ENCODE peak calls at places on chromosomes 3 and 15, in seven cellular contexts. One of them, this sample, is unnamed.

GRCh38 chr15:100464895-100465294 is 63.9 kb downstream of the CERS3 start:
- DNase-seq in heart left ventricle: no peak
- DNase-seq in fibroblast of lung: no peak
- DNase-seq in heart right ventricle: no peak
- DNase-seq in CD4-positive, alpha-beta T cell: no peak
- DNase-seq in tibial nerve: no peak
- DNase-seq in CD8-positive, alpha-beta T cell: no peak
- DNase-seq in this sample: no peak

GRCh38 chr3:60610441-60611112 is 640.7 kb downstream of the FHIT start:
- DNase-seq in heart left ventricle: peak
- DNase-seq in fibroblast of lung: peak
- DNase-seq in heart right ventricle: peak
- DNase-seq in CD4-positive, alpha-beta T cell: no peak
- DNase-seq in tibial nerve: peak
- DNase-seq in CD8-positive, alpha-beta T cell: no peak
- DNase-seq in this sample: no peak

GRCh38 chr3:98811048-98811447 is 47.9 kb downstream of the ST3GAL6 start:
- DNase-seq in heart left ventricle: no peak
- DNase-seq in fibroblast of lung: no peak
- DNase-seq in heart right ventricle: no peak
- DNase-seq in CD4-positive, alpha-beta T cell: no peak
- DNase-seq in tibial nerve: no peak
- DNase-seq in CD8-positive, alpha-beta T cell: no peak
- DNase-seq in this sample: no peak

GRCh38 chr3:71054312-71054711 is 529.2 kb downstream of the FOXP1 start:
- DNase-seq in heart left ventricle: no peak
- DNase-seq in fibroblast of lung: no peak
- DNase-seq in heart right ventricle: no peak
- DNase-seq in CD4-positive, alpha-beta T cell: no peak
- DNase-seq in tibial nerve: no peak
- DNase-seq in CD8-positive, alpha-beta T cell: no peak
- DNase-seq in this sample: no peak

GRCh38 chr3:156867174-156867573 is 41.0 kb downstream of the LEKR1 start:
- DNase-seq in heart left ventricle: no peak
- DNase-seq in fibroblast of lung: no peak
- DNase-seq in heart right ventricle: no peak
- DNase-seq in CD4-positive, alpha-beta T cell: no peak
- DNase-seq in tibial nerve: no peak
- DNase-seq in CD8-positive, alpha-beta T cell: no peak
- DNase-seq in this sample: no peak

GRCh38 chr3:185280572-185281365 is 26.9 kb upstream of the EHHADH start:
- DNase-seq in heart left ventricle: no peak
- DNase-seq in fibroblast of lung: peak
- DNase-seq in heart right ventricle: no peak
- DNase-seq in CD4-positive, alpha-beta T cell: no peak
- DNase-seq in tibial nerve: no peak
- DNase-seq in CD8-positive, alpha-beta T cell: no peak
- DNase-seq in this sample: no peak

GRCh38 chr3:18351069-18351628 is 74.0 kb downstream of the SATB1 start:
- DNase-seq in heart left ventricle: no peak
- DNase-seq in fibroblast of lung: no peak
- DNase-seq in heart right ventricle: no peak
- DNase-seq in CD4-positive, alpha-beta T cell: no peak
- DNase-seq in tibial nerve: no peak
- DNase-seq in CD8-positive, alpha-beta T cell: no peak
- DNase-seq in this sample: no peak

GRCh38 chr15:39285066-39285465 is 295.8 kb upstream of the THBS1 start:
- DNase-seq in heart left ventricle: no peak
- DNase-seq in fibroblast of lung: no peak
- DNase-seq in heart right ventricle: no peak
- DNase-seq in CD4-positive, alpha-beta T cell: no peak
- DNase-seq in tibial nerve: no peak
- DNase-seq in CD8-positive, alpha-beta T cell: no peak
- DNase-seq in this sample: no peak

GRCh38 chr3:14177580-14178246 is 688 bp downstream of the XPC start:
- DNase-seq in heart left ventricle: no peak
- DNase-seq in fibroblast of lung: no peak
- DNase-seq in heart right ventricle: no peak
- DNase-seq in CD4-positive, alpha-beta T cell: no peak
- DNase-seq in tibial nerve: no peak
- DNase-seq in CD8-positive, alpha-beta T cell: no peak
- DNase-seq in this sample: no peak

GRCh38 chr3:192901435-192901834 is 16.2 kb downstream of the MB21D2 start:
- DNase-seq in heart left ventricle: no peak
- DNase-seq in fibroblast of lung: peak
- DNase-seq in heart right ventricle: no peak
- DNase-seq in CD4-positive, alpha-beta T cell: no peak
- DNase-seq in tibial nerve: no peak
- DNase-seq in CD8-positive, alpha-beta T cell: no peak
- DNase-seq in this sample: no peak

GRCh38 chr3:96863129-96863740 is 48.8 kb downstream of the EPHA6 start:
- DNase-seq in heart left ventricle: no peak
- DNase-seq in fibroblast of lung: peak
- DNase-seq in heart right ventricle: no peak
- DNase-seq in CD4-positive, alpha-beta T cell: no peak
- DNase-seq in tibial nerve: no peak
- DNase-seq in CD8-positive, alpha-beta T cell: no peak
- DNase-seq in this sample: no peak

GRCh38 chr3:62688812-62689211 is 186.4 kb downstream of the CADPS start:
- DNase-seq in heart left ventricle: no peak
- DNase-seq in fibroblast of lung: no peak
- DNase-seq in heart right ventricle: no peak
- DNase-seq in CD4-positive, alpha-beta T cell: no peak
- DNase-seq in tibial nerve: no peak
- DNase-seq in CD8-positive, alpha-beta T cell: no peak
- DNase-seq in this sample: no peak

GRCh38 chr3:134317106-134317947 is 56.9 kb downstream of the AMOTL2 start:
- DNase-seq in heart left ventricle: no peak
- DNase-seq in fibroblast of lung: no peak
- DNase-seq in heart right ventricle: no peak
- DNase-seq in CD4-positive, alpha-beta T cell: no peak
- DNase-seq in tibial nerve: no peak
- DNase-seq in CD8-positive, alpha-beta T cell: no peak
- DNase-seq in this sample: no peak

GRCh38 chr3:51799879-51800757 is 21.1 kb upstream of the IQCF6 start:
- DNase-seq in heart left ventricle: no peak
- DNase-seq in fibroblast of lung: peak
- DNase-seq in heart right ventricle: peak
- DNase-seq in CD4-positive, alpha-beta T cell: no peak
- DNase-seq in tibial nerve: no peak
- DNase-seq in CD8-positive, alpha-beta T cell: no peak
- DNase-seq in this sample: no peak

GRCh38 chr3:36969540-36970432 is 23.1 kb downstream of the EPM2AIP1 start:
- DNase-seq in heart left ventricle: peak
- DNase-seq in fibroblast of lung: peak
- DNase-seq in heart right ventricle: peak
- DNase-seq in CD4-positive, alpha-beta T cell: peak
- DNase-seq in tibial nerve: no peak
- DNase-seq in CD8-positive, alpha-beta T cell: peak
- DNase-seq in this sample: peak

GRCh38 chr3:58143417-58144055 is 67.2 kb downstream of the DNASE1L3 start:
- DNase-seq in heart left ventricle: no peak
- DNase-seq in fibroblast of lung: no peak
- DNase-seq in heart right ventricle: no peak
- DNase-seq in CD4-positive, alpha-beta T cell: no peak
- DNase-seq in tibial nerve: no peak
- DNase-seq in CD8-positive, alpha-beta T cell: no peak
- DNase-seq in this sample: no peak

GRCh38 chr15:67197364-67197695 is 57.1 kb downstream of the AAGAB start:
- DNase-seq in heart left ventricle: no peak
- DNase-seq in fibroblast of lung: no peak
- DNase-seq in heart right ventricle: no peak
- DNase-seq in CD4-positive, alpha-beta T cell: no peak
- DNase-seq in tibial nerve: no peak
- DNase-seq in CD8-positive, alpha-beta T cell: no peak
- DNase-seq in this sample: no peak
- H3K27ac ChIP-seq in heart left ventricle: no peak
- H3K27ac ChIP-seq in fibroblast of lung: peak
- H3K27ac ChIP-seq in heart right ventricle: no peak
- H3K27ac ChIP-seq in CD4-positive, alpha-beta T cell: no peak
- H3K27ac ChIP-seq in tibial nerve: peak
- H3K27ac ChIP-seq in CD8-positive, alpha-beta T cell: no peak
- H3K27ac ChIP-seq in this sample: no peak

GRCh38 chr15:93520206-93520605 is 431.2 kb upstream of the RGMA start:
- DNase-seq in heart left ventricle: no peak
- DNase-seq in fibroblast of lung: no peak
- DNase-seq in heart right ventricle: no peak
- DNase-seq in CD4-positive, alpha-beta T cell: no peak
- DNase-seq in tibial nerve: no peak
- DNase-seq in CD8-positive, alpha-beta T cell: no peak
- DNase-seq in this sample: no peak
- H3K27ac ChIP-seq in heart left ventricle: no peak
- H3K27ac ChIP-seq in fibroblast of lung: no peak
- H3K27ac ChIP-seq in heart right ventricle: no peak
- H3K27ac ChIP-seq in CD4-positive, alpha-beta T cell: no peak
- H3K27ac ChIP-seq in tibial nerve: no peak
- H3K27ac ChIP-seq in CD8-positive, alpha-beta T cell: no peak
- H3K27ac ChIP-seq in this sample: no peak

GRCh38 chr15:67784057-67784781 is 41.1 kb upstream of the SKOR1 start:
- DNase-seq in heart left ventricle: no peak
- DNase-seq in fibroblast of lung: no peak
- DNase-seq in heart right ventricle: no peak
- DNase-seq in CD4-positive, alpha-beta T cell: no peak
- DNase-seq in tibial nerve: no peak
- DNase-seq in CD8-positive, alpha-beta T cell: no peak
- DNase-seq in this sample: no peak
- H3K27ac ChIP-seq in heart left ventricle: no peak
- H3K27ac ChIP-seq in fibroblast of lung: no peak
- H3K27ac ChIP-seq in heart right ventricle: no peak
- H3K27ac ChIP-seq in CD4-positive, alpha-beta T cell: no peak
- H3K27ac ChIP-seq in tibial nerve: no peak
- H3K27ac ChIP-seq in CD8-positive, alpha-beta T cell: no peak
- H3K27ac ChIP-seq in this sample: no peak

GRCh38 chr3:12948891-12949711 is 107.7 kb upstream of the RPL32 start:
- DNase-seq in heart left ventricle: no peak
- DNase-seq in fibroblast of lung: peak
- DNase-seq in heart right ventricle: no peak
- DNase-seq in CD4-positive, alpha-beta T cell: no peak
- DNase-seq in tibial nerve: no peak
- DNase-seq in CD8-positive, alpha-beta T cell: no peak
- DNase-seq in this sample: no peak
- H3K27ac ChIP-seq in heart left ventricle: no peak
- H3K27ac ChIP-seq in fibroblast of lung: no peak
- H3K27ac ChIP-seq in heart right ventricle: no peak
- H3K27ac ChIP-seq in CD4-positive, alpha-beta T cell: no peak
- H3K27ac ChIP-seq in tibial nerve: peak
- H3K27ac ChIP-seq in CD8-positive, alpha-beta T cell: no peak
- H3K27ac ChIP-seq in this sample: peak

DNA sequence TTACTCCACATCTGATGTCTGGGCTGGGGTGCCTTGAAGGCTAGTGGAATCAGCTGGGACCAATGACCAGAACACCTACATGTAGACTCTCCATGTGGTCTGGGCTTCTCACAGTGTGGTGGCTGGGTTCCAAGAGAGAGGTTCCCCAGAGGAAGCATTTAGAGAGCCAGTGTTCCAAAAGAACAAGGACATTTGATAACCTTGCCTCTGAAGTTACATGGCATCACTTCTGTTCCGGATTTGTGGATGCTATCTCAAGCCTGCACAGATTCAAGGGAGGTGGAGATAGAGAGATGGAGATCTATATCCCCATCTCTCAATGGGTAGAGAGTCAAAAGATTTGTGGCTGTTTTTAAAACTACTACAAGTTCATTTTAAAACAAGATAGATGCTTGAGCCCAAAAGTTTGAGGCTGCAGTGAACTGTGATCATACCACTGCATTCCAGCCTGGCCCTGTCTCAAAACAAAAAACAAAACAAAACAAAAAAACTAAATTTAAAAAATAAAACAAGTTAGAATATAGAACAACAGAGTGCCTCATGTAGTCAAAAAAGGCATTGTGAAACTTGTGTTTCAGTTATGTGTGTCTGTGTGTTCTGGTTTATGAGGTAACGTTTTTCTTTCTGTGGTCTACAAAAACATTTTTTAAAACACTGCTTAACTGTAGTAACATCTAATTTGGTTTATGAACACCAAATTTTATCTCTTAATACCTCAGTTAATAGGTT is 44.8 kb downstream of the PDE8A start:
- DNase-seq in heart left ventricle: peak
- DNase-seq in fibroblast of lung: no peak
- DNase-seq in heart right ventricle: peak
- DNase-seq in CD4-positive, alpha-beta T cell: no peak
- DNase-seq in tibial nerve: no peak
- DNase-seq in CD8-positive, alpha-beta T cell: no peak
- DNase-seq in this sample: no peak
- H3K27ac ChIP-seq in heart left ventricle: peak
- H3K27ac ChIP-seq in fibroblast of lung: no peak
- H3K27ac ChIP-seq in heart right ventricle: peak
- H3K27ac ChIP-seq in CD4-positive, alpha-beta T cell: no peak
- H3K27ac ChIP-seq in tibial nerve: peak
- H3K27ac ChIP-seq in CD8-positive, alpha-beta T cell: no peak
- H3K27ac ChIP-seq in this sample: peak

GRCh38 chr3:30539772-30540171 is 66.6 kb upstream of the TGFBR2 start:
- DNase-seq in heart left ventricle: no peak
- DNase-seq in fibroblast of lung: peak
- DNase-seq in heart right ventricle: no peak
- DNase-seq in CD4-positive, alpha-beta T cell: no peak
- DNase-seq in tibial nerve: no peak
- DNase-seq in CD8-positive, alpha-beta T cell: no peak
- DNase-seq in this sample: no peak

GRCh38 chr3:30538787-30539186 is 67.6 kb upstream of the TGFBR2 start:
- DNase-seq in heart left ventricle: no peak
- DNase-seq in fibroblast of lung: peak
- DNase-seq in heart right ventricle: no peak
- DNase-seq in CD4-positive, alpha-beta T cell: no peak
- DNase-seq in tibial nerve: no peak
- DNase-seq in CD8-positive, alpha-beta T cell: no peak
- DNase-seq in this sample: no peak

GRCh38 chr3:30539214-30539613 is 67.2 kb upstream of the TGFBR2 start:
- DNase-seq in heart left ventricle: no peak
- DNase-seq in fibroblast of lung: no peak
- DNase-seq in heart right ventricle: no peak
- DNase-seq in CD4-positive, alpha-beta T cell: no peak
- DNase-seq in tibial nerve: no peak
- DNase-seq in CD8-positive, alpha-beta T cell: no peak
- DNase-seq in this sample: no peak

GRCh38 chr3:30531017-30531570 is 75.3 kb upstream of the TGFBR2 start:
- DNase-seq in heart left ventricle: no peak
- DNase-seq in fibroblast of lung: no peak
- DNase-seq in heart right ventricle: no peak
- DNase-seq in CD4-positive, alpha-beta T cell: no peak
- DNase-seq in tibial nerve: no peak
- DNase-seq in CD8-positive, alpha-beta T cell: no peak
- DNase-seq in this sample: no peak

GRCh38 chr3:30535515-30535914 is 70.9 kb upstream of the TGFBR2 start:
- DNase-seq in heart left ventricle: no peak
- DNase-seq in fibroblast of lung: no peak
- DNase-seq in heart right ventricle: no peak
- DNase-seq in CD4-positive, alpha-beta T cell: no peak
- DNase-seq in tibial nerve: no peak
- DNase-seq in CD8-positive, alpha-beta T cell: no peak
- DNase-seq in this sample: no peak
- H3K27ac ChIP-seq in heart left ventricle: no peak
- H3K27ac ChIP-seq in fibroblast of lung: no peak
- H3K27ac ChIP-seq in heart right ventricle: no peak
- H3K27ac ChIP-seq in CD4-positive, alpha-beta T cell: no peak
- H3K27ac ChIP-seq in tibial nerve: peak
- H3K27ac ChIP-seq in CD8-positive, alpha-beta T cell: no peak
- H3K27ac ChIP-seq in this sample: no peak

This sample was measured in substantia nigra.